ENCODE peak calls at places on chromosomes 16 and 17, in ten cellular contexts. X is Caco-2; T is tibial artery; F is lower lobe of right lung; C is CD4-positive, CD25-positive, alpha-beta regulatory T cell; M is left ventricle myocardium inferior; Z is Panc1; H is fibroblast of lung; L is testis; W is pancreas. I is an unnamed sample.
A peak's percentile ranks its signal among the peaks of the same experiment; 100 is the strongest.

GRCh38 chr16:73848993-73849392 is 447.6 kb upstream of the PSMD7 start:
- DNase-seq in X (no peak), T (no peak), F (no peak), C (no peak), M (no peak), Z (no peak), H (no peak), L (no peak), W (no peak), I (no peak)

GRCh38 chr16:30997000-30997886 is 12.2 kb downstream of the HSD3B7 start:
- DNase-seq in X (peak; percentile 65), T (peak; percentile 91), F (peak; percentile 86), C (peak; percentile 76), M (peak; percentile 86), Z (peak; percentile 82), H (peak; percentile 64), L (peak; percentile 86), W (peak; percentile 90), I (peak; percentile 89)

GRCh38 chr17:45318561-45319230 is 1.9 kb upstream of the MAP3K14 start:
- DNase-seq in X (no peak), T (no peak), F (no peak), C (no peak), M (no peak), Z (no peak), H (no peak), L (no peak), W (no peak), I (no peak)

GRCh38 chr17:60398227-60398959 is 6.5 kb upstream of the USP32 start:
- DNase-seq in X (no peak), T (no peak), F (no peak), C (no peak), M (no peak), Z (no peak), H (no peak), L (no peak), W (no peak), I (no peak)

GRCh38 chr16:58474296-58474695 is 25.6 kb upstream of the NDRG4 start:
- DNase-seq in X (no peak), T (no peak), F (no peak), C (no peak), M (no peak), Z (no peak), H (no peak), L (no peak), W (no peak), I (no peak)

GRCh38 chr17:7750321-7750821 is 32.8 kb downstream of the DNAH2 start:
- DNase-seq in X (no peak), T (no peak), F (no peak), C (no peak), M (no peak), Z (no peak), H (peak; percentile 85), L (no peak), W (no peak), I (no peak)

GRCh38 chr17:80703109-80703508 is 158.5 kb downstream of the RPTOR start:
- DNase-seq in X (no peak), T (no peak), F (no peak), C (no peak), M (no peak), Z (no peak), H (no peak), L (no peak), W (no peak), I (no peak)

GRCh38 chr17:73300392-73300791 is 11.4 kb downstream of the CDC42EP4 start:
- DNase-seq in X (no peak), T (no peak), F (no peak), C (no peak), M (no peak), Z (no peak), H (peak; percentile 52), L (no peak), W (no peak), I (no peak)

GRCh38 chr16:73013974-73014373 is 34.0 kb downstream of the ZFHX3 start:
- DNase-seq in X (no peak), T (no peak), F (no peak), C (no peak), M (no peak), Z (no peak), H (no peak), L (no peak), W (no peak), I (no peak)

GRCh38 chr17:4594406-4595349 is 10.3 kb downstream of the SMTNL2 start:
- DNase-seq in X (peak; percentile 22), T (peak; percentile 61), F (peak; percentile 74), C (no peak), M (no peak), Z (no peak), H (no peak), L (no peak), W (peak; percentile 56), I (no peak)

GRCh38 chr17:82237083-82237745 is 8.4 kb downstream of the SLC16A3 start:
- DNase-seq in X (no peak), T (peak; percentile 70), F (peak; percentile 55), C (no peak), M (peak; percentile 16), Z (no peak), H (no peak), L (no peak), W (peak; percentile 83), I (peak; percentile 29)

GRCh38 chr16:24073321-24073720 is 182.8 kb upstream of the CACNG3 start:
- DNase-seq in X (no peak), T (no peak), F (no peak), C (no peak), M (no peak), Z (no peak), H (no peak), L (no peak), W (no peak), I (no peak)

GRCh38 chr16:10896723-10897122 is 19.7 kb downstream of the CIITA start:
- DNase-seq in X (no peak), T (no peak), F (no peak), C (no peak), M (no peak), Z (no peak), H (no peak), L (no peak), W (no peak), I (no peak)

GRCh38 chr16:10093564-10093963 is 88.7 kb downstream of the GRIN2A start:
- DNase-seq in X (no peak), T (no peak), F (no peak), C (no peak), M (no peak), Z (no peak), H (no peak), L (no peak), W (no peak), I (no peak)

DNA sequence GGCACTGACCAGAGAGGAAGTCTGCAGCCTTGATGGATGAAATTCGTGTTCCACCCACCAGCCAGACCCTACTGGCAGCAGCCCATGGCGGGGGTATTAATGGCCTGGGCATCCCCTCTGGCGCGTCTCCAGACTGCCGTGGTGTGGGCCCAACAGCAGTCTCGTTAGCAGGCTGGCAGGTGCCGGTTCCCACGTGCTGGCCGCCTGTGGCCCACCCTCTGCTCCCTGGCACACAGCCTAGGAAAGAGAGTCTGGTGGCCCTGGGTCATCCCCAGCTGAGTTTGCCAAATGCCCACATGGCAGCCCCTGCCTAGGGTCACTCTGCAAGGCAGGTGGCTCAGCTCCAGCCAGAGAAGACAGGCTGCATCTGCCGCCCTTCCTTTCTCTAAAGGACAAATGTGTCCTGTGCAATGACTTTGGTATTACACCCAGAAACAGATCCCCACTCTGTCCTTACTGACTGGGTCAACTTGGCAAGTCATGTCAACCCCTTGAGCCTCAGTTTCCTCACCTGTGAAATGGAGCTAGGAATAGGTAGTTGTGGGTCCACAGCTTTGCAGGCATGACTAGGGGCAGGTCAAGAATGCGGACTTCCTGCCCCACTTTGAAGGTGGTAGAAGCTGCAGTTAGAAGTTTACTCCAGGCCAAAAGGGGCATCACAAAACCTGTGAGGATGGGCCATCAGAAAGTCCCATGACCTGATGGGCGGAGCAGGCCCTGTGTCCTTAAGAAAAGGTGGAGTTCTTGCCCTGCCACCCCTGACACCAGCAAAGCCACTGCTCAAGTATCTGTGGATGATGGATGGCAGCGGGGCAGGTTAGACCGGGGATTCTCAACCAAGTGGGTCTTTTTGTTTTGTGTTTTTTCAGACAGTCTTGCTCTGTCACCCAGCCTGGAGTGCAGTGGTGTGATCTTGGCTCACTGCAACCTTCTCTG is 76.6 kb downstream of the ABCC6 start:
- DNase-seq in X (no peak), T (no peak), F (no peak), C (no peak), M (no peak), Z (no peak), H (no peak), L (no peak), W (no peak), I (no peak)
- H3K4me3 ChIP-seq in X (no peak overlapping the region), T (no peak overlapping the region), F (no peak overlapping the region), C (no peak overlapping the region), M (no peak overlapping the region), Z (no peak overlapping the region), H (no peak overlapping the region), L (no peak overlapping the region), W (no peak overlapping the region), I (no peak overlapping the region)

GRCh38 chr17:77435272-77436057 is 294.7 kb downstream of the SEC14L1 start:
- DNase-seq in X (no peak), T (no peak), F (no peak), C (no peak), M (no peak), Z (no peak), H (no peak), L (no peak), W (no peak), I (no peak)
- H3K4me1 ChIP-seq in X (peaks cover 6% of the 10 kb centered on the region), T (peaks cover 77% of the 10 kb centered on the region), F (peaks cover 94% of the 10 kb centered on the region), C (peaks cover 92% of the 10 kb centered on the region), M (peaks cover 98% of the 10 kb centered on the region), Z (peaks cover 49% of the 10 kb centered on the region), H (peaks cover 61% of the 10 kb centered on the region), L (peaks cover 78% of the 10 kb centered on the region), W (no peaks in the 10 kb centered on the region), I (peaks cover 50% of the 10 kb centered on the region)

DNA sequence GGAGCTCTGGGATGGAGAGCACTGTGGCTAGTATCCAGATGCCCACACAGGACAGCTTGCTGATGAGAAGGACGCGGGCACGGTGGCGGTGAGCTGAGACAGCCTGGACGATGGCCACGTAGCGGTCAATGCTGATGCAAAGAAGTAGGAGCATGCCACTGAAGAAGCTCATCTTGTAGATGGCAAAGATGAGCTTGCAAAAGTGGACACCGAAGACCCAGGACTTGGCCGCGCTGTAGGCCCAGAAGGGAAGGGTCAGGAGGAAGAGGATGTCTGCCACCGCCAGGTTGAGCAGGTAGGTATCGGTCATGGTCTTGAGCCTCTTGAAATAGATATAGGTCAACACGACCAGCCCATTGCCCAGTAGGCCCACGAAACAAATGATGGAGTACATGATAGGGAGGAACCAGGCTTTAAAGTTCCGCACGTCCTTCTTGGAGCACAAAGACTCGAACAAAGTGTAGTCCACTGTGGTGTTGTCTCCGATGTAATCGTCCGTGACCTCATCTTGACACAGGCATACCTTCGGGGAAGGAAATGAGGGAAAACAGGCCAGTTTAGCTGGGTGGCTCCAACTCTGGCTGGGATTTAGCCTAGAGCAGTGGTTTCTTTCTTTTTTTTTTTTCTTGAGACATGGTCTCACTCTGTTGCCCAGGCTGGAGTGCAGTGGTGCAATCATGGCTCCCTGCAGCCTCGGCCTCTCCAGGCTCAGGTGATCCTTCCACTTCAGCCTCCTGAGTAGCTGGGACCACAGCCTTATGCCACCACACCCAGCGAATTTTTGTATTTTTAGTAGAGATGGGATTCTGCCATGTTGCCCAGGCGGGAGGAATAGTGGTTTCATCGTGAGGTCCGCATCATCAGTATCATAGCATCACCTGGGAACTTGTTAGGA is 9.7 kb downstream of the CCR7 start:
- DNase-seq in X (no peak), T (peak; percentile 44), F (no peak), C (no peak), M (peak; percentile 11), Z (no peak), H (no peak), L (no peak), W (peak; percentile 7), I (peak; percentile 16)
- H3K4me3 ChIP-seq in X (no peak overlapping the region), T (no peak overlapping the region), F (no peak overlapping the region), C (no peak overlapping the region), M (no peak overlapping the region), Z (no peak overlapping the region), H (no peak overlapping the region), L (no peak overlapping the region), W (no peak overlapping the region), I (no peak overlapping the region)

GRCh38 chr17:51613255-51613654 is 352.9 kb downstream of the UTP18 start:
- DNase-seq in X (no peak), T (no peak), F (no peak), C (no peak), M (no peak), Z (no peak), H (no peak), L (no peak), W (no peak), I (no peak)
- H3K4me1 ChIP-seq in X (peaks cover 6% of the 10 kb centered on the region), T (no peaks in the 10 kb centered on the region), F (no peaks in the 10 kb centered on the region), C (no peaks in the 10 kb centered on the region), M (peaks cover 14% of the 10 kb centered on the region), Z (no peaks in the 10 kb centered on the region), H (no peaks in the 10 kb centered on the region), L (no peaks in the 10 kb centered on the region), W (no peaks in the 10 kb centered on the region), I (no peaks in the 10 kb centered on the region)